ENCODE peak calls at places on chromosomes 12 and 14, in four cellular contexts. U is GM12878, D is SK-N-SH, Y is Panc1. R is an unnamed sample.

GRCh38 chr12:123041042-123041531 is 60.6 kb downstream of the ARL6IP4 start:
- DNase-seq in U (no peak), D (peak; percentile 56), Y (no peak), R (no peak)

GRCh38 chr14:45072121-45072520 is 11.8 kb upstream of the PRPF39 start:
- DNase-seq in U (no peak), D (no peak), Y (no peak), R (no peak)

GRCh38 chr12:49932746-49933145 is 17.8 kb upstream of the AQP2 start:
- DNase-seq in U (no peak), D (no peak), Y (no peak), R (no peak)

GRCh38 chr12:78293039-78293686 is 462.5 kb downstream of the NAV3 start:
- DNase-seq in U (no peak), D (no peak), Y (no peak), R (no peak)

GRCh38 chr12:100154472-100155247 is 12.0 kb upstream of the BLTP3B start:
- DNase-seq in U (no peak), D (peak; percentile 72), Y (no peak), R (peak; percentile 74)

GRCh38 chr14:91654836-91655235 is 77.0 kb downstream of the CATSPERB start:
- DNase-seq in U (no peak), D (no peak), Y (no peak), R (no peak)

GRCh38 chr12:90706036-90706435 is 248.9 kb downstream of the CCER1 start:
- DNase-seq in U (no peak), D (no peak), Y (no peak), R (no peak)

GRCh38 chr12:65823481-65824313 is 586 bp upstream of the HMGA2 start:
- DNase-seq in U (no peak), D (peak; percentile 41), Y (peak; percentile 69), R (no peak)

GRCh38 chr12:75994069-75994740 is 37.4 kb downstream of the PHLDA1 start:
- DNase-seq in U (no peak), D (no peak), Y (no peak), R (no peak)

GRCh38 chr12:37545759-37546158 is 770.8 kb upstream of the ALG10B start:
- DNase-seq in U (no peak), D (no peak), Y (no peak), R (no peak)

DNA sequence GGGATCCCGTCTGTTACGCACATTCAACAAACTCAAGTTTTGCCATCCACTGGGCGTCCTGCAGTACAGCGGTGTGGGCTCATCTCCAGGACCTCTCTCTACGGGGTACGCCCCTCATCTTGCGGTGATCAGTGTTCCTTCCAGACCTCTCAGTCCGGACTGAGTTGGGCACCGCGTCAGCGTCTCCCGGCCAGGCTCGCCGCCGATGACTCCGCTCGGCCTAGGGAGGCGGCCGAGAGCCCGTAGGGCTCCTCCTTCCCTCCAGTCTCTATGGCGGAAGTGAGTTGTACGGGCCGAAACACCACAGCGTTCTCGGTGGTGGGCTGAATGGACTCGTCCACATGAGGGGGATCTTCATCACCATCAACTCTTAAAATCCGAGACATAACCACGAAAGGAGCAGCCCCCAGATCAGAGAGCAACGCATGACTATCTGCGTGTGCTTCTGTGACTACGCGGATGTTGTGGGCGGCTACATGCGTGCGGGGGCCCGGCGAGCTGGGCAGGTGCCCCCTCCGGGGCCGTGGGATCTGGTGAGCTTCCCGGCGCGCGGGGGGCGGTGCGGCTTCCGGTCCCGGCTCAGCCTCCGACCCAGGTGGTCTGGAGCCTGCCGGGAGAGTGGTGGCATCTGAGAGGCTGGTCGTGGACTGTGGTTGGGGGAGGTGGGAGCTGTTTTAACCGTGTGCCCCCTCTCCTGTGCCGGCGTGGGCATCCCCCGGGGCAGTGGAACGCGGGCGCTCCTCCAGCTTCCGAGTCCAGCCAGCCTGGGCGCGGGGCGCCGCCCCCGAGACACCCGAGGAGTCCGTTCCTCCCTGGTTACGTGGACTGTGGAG is at the start of gene ATG101:
- DNase-seq in U (peak; percentile 73), D (peak; percentile 96), Y (peak; percentile 89), R (peak; percentile 87)
- TF ChIP-seq REST in U (no peak), D (no peak), Y (no peak), R (no peak)

DNA sequence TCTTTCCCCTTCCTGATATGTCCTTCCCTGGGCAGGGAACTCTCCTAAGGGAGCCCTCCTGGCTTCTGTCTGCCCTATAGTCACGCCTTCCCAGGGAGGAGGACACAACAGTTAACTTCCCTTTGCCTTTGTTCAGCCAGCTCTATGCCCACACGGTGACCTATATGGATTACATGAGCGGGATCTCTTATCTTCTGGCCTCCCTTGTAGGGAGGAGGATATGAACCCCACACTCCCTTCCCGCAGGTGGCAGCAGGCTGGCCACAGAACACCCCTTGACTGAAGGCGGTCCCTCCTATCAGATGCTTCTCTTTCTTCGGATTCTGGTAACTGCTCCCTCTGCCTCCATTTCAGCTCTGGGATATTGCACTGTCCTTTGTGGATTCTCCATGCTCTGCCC is 135.6 kb upstream of the MAX start:
- DNase-seq in U (no peak), D (no peak), Y (no peak), R (no peak)
- TF ChIP-seq POLR2AphosphoS5 in U (no peak), D (no peak), Y (no peak), R (no peak)

GRCh38 chr12:6919588-6919987 is 5.2 kb downstream of the ENO2 start:
- DNase-seq in U (no peak), D (no peak), Y (no peak), R (no peak)
- H3K27ac ChIP-seq in U (no peak overlapping the region), D (no peak overlapping the region), Y (no peak overlapping the region), R (no peak overlapping the region)

DNA sequence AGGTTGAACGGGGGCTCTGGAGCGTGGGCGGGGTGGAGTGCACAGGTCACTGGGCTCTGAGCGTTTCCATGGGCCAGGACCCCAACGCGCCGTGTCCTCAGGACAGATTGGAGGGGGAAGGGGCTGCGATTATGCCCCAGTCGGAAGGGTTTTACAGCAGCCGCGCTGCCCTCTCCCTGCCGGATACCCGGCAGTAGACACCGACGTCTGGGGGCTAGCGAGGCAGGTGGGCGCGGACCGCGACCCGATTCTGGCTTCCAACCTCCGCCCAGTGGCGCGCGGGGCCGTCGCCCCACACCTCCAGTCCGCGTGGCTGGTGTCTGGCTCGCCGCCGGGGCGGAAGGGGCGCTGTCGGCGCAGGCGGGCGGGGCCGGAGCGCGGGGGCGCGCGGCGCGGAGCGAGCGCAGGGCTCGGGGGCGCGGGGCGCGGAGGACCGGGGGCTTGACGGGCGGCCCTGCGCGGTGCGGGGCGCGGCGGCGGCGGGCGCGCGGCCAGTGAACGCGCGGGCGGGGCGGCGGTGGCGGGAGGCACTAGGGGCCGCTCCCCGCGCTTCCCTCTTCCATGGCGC is 2.4 kb upstream of the KIF26A start:
- DNase-seq in U (no peak), D (peak; percentile 90), Y (no peak), R (no peak)
- TF ChIP-seq REST in U (no peak), D (no peak), Y (no peak), R (no peak)

GRCh38 chr14:74577247-74577947 is 34.6 kb downstream of the LTBP2 start:
- DNase-seq in U (no peak), D (no peak), Y (no peak), R (no peak)
- TF ChIP-seq POLR2AphosphoS5 in U (no peak), D (no peak), Y (no peak), R (no peak)

DNA sequence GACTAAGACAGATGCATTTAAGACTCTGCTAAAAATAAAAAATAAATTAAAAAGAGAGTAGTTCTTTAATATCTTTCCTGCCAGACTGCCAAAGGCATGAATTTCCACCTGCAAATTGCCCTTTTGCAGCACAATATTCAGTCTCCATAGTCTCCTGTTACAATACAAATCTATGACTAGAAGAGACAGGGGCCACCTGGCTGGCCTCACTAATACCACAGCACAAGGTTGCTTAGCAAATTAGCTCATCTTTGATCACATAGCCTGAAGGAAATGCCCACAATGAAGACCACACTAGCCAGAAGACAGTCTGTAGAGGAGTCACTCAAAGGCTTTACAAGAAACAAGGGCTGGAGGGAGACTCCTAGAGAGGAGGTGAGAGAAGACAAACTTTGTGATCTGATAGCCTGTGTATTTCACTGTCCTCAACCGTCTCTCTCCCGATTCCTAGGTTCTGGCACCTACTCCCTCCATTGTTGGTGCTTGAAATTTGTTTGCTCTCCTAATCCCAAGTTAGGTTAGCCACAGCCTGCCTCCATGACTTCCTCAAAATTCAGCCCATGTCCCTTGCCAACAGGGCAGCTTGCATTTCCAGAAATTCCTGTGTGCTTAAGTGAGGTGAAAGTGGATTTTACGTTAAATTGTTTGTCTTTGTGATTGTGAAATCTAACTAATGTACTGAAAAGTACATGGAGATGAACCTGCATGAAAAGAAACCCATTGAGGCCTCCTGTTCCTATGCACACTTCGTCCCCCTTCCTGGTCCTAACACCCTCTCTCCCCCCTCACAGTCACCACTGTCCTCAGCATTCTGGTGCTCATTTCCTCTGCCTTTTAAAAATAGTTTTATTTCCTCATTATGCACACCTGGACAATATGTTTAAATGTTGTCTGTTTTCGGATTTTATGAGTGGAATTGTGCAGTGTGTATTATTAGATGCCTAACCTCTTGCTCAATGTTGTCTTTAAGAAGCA is 88.7 kb upstream of the PLXNC1 start:
- DNase-seq in U (no peak), D (no peak), Y (no peak), R (no peak)
- H3K27ac ChIP-seq in U (no peak overlapping the region), D (no peak overlapping the region), Y (no peak overlapping the region), R (no peak overlapping the region)

GRCh38 chr14:86781111-86781510 is 1211.9 kb downstream of the GALC start:
- DNase-seq in U (no peak), D (no peak), Y (no peak), R (no peak)
- TF ChIP-seq REST in U (no peak), D (no peak), Y (no peak), R (no peak)

GRCh38 chr14:60646202-60646886 is 2.9 kb downstream of the SIX1 start:
- DNase-seq in U (no peak), D (no peak), Y (no peak), R (no peak)
- TF ChIP-seq POLR2AphosphoS5 in U (no peak), D (no peak), Y (no peak), R (no peak)

GRCh38 chr12:124363376-124363965 is 68.6 kb downstream of the RFLNA start:
- DNase-seq in U (no peak), D (no peak), Y (no peak), R (no peak)

GRCh38 chr12:124358572-124358971 is 63.7 kb downstream of the RFLNA start:
- DNase-seq in U (no peak), D (no peak), Y (no peak), R (no peak)

GRCh38 chr12:124359671-124360581 is 65.0 kb downstream of the RFLNA start:
- DNase-seq in U (no peak), D (peak; percentile 77), Y (no peak), R (no peak)

GRCh38 chr12:124361996-124362395 is 67.1 kb downstream of the RFLNA start:
- DNase-seq in U (no peak), D (no peak), Y (no peak), R (no peak)

DNA sequence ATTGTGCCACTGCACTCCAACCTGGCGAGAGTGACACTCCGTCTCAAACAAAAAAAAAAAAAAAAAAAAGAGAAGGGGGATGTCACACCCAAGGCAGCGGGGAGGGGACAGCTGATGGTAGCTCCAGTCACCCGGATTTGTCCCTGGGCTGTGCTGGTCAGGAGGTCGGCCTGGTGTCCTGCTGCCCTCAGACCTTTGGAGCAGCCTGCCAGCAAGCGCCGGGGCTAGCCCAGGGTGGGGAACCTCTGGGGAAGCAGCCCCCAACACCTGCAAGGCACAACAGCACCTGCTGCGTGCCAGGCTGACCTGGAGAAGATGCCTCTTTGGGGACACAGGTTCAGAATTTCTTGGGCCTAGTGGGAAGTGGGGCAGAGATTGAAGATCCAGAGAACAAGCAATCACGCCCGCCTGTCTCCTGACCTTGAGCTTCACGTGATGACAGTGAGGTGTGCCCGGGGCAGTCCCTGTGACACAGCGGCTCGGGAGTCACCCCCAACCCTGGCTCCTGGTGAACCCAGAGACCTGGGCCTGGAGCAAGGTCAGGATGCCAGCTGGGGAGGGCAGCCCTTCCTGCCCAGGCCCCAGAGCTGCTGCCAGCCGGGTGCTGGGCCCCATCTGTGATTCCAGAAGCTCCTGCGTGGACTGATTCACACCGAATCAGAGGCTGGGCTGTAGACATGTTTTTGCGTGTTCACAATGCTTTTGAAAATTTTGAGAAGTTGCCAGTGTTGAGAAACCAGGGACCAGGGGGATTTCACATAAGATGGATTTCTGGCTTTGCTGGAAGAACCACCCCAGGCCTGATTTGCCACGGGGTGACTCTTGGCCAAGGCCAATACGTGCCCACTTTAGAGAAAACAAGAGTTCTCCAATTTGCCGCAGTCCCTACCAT is 66.4 kb downstream of the RFLNA start:
- DNase-seq in U (no peak), D (no peak), Y (no peak), R (no peak)
- H3K27ac ChIP-seq in U (no peak overlapping the region), D (no peak overlapping the region), Y (peak overlapping the region; percentile 78), R (no peak overlapping the region)

R was measured in HL-60.